ENCODE peak calls at places on chromosomes 4 and X, in six cellular contexts. One of them, this sample, is unnamed.

GRCh38 chr4:14059006-14059405 is 431.5 kb upstream of the BOD1L1 start:
- DNase-seq in GDM1: no peak
- DNase-seq in HT1080: no peak
- DNase-seq in uterus: no peak
- DNase-seq in naive thymus-derived CD8-positive, alpha-beta T cell: no peak
- DNase-seq in hypothalamus: no peak
- DNase-seq in this sample: no peak

GRCh38 chrX:117376460-117376859 is 740.1 kb downstream of the KLHL13 start:
- DNase-seq in uterus: no peak
- DNase-seq in naive thymus-derived CD8-positive, alpha-beta T cell: no peak
- DNase-seq in GDM1: no peak
- DNase-seq in HT1080: peak; percentile 0
- DNase-seq in hypothalamus: no peak
- DNase-seq in this sample: no peak

GRCh38 chr4:55554453-55555030 is 7.8 kb upstream of the CLOCK start:
- DNase-seq in hypothalamus: no peak
- DNase-seq in uterus: no peak
- DNase-seq in HT1080: peak; percentile 24
- DNase-seq in naive thymus-derived CD8-positive, alpha-beta T cell: peak; percentile 7
- DNase-seq in GDM1: no peak
- DNase-seq in this sample: no peak

GRCh38 chr4:106690487-106690886 is 321.9 kb upstream of the GIMD1 start:
- DNase-seq in naive thymus-derived CD8-positive, alpha-beta T cell: no peak
- DNase-seq in hypothalamus: no peak
- DNase-seq in GDM1: peak; percentile 5
- DNase-seq in HT1080: peak; percentile 73
- DNase-seq in uterus: no peak
- DNase-seq in this sample: no peak

GRCh38 chr4:144734522-144734921 is 88.6 kb downstream of the HHIP start:
- DNase-seq in hypothalamus: no peak
- DNase-seq in HT1080: peak; percentile 60
- DNase-seq in GDM1: no peak
- DNase-seq in uterus: no peak
- DNase-seq in naive thymus-derived CD8-positive, alpha-beta T cell: no peak
- DNase-seq in this sample: no peak

GRCh38 chr4:109574443-109574850 is 14.4 kb downstream of the MCUB start:
- DNase-seq in GDM1: no peak
- DNase-seq in hypothalamus: no peak
- DNase-seq in uterus: no peak
- DNase-seq in HT1080: no peak
- DNase-seq in naive thymus-derived CD8-positive, alpha-beta T cell: no peak
- DNase-seq in this sample: no peak

GRCh38 chrX:77160301-77160700 is 286.9 kb upstream of the FGF16 start:
- DNase-seq in GDM1: no peak
- DNase-seq in uterus: no peak
- DNase-seq in naive thymus-derived CD8-positive, alpha-beta T cell: no peak
- DNase-seq in hypothalamus: no peak
- DNase-seq in HT1080: peak; percentile 5
- DNase-seq in this sample: no peak

GRCh38 chrX:150063673-150064072 is 125.4 kb upstream of the EOLA2 start:
- DNase-seq in naive thymus-derived CD8-positive, alpha-beta T cell: no peak
- DNase-seq in HT1080: no peak
- DNase-seq in hypothalamus: no peak
- DNase-seq in uterus: no peak
- DNase-seq in GDM1: no peak
- DNase-seq in this sample: no peak

GRCh38 chr4:102687373-102687981 is 73.3 kb downstream of the MANBA start:
- DNase-seq in hypothalamus: no peak
- DNase-seq in GDM1: no peak
- DNase-seq in uterus: no peak
- DNase-seq in naive thymus-derived CD8-positive, alpha-beta T cell: no peak
- DNase-seq in HT1080: peak; percentile 88
- DNase-seq in this sample: no peak

GRCh38 chr4:121656269-121656641 is 40.5 kb downstream of the ANXA5 start:
- DNase-seq in HT1080: peak; percentile 75
- DNase-seq in naive thymus-derived CD8-positive, alpha-beta T cell: no peak
- DNase-seq in hypothalamus: no peak
- DNase-seq in GDM1: peak; percentile 16
- DNase-seq in uterus: peak; percentile 27
- DNase-seq in this sample: no peak

GRCh38 chrX:150362599-150363481 is at the start of gene MAMLD1:
- DNase-seq in hypothalamus: peak; percentile 54
- DNase-seq in naive thymus-derived CD8-positive, alpha-beta T cell: no peak
- DNase-seq in uterus: peak; percentile 75
- DNase-seq in GDM1: peak; percentile 14
- DNase-seq in HT1080: peak; percentile 84
- DNase-seq in this sample: peak; percentile 16

This sample was measured in caudate nucleus.